ENCODE peak calls at places on chromosomes 5 and 9, in four cellular contexts. I, G, T and U are unnamed samples. For H3K9me3, the result is how much of the 10 kb centered on the place peaks cover.

GRCh38 chr5:67647772-67648171 is 451.2 kb upstream of the CD180 start:
- DNase-seq in I (no peak), G (no peak), T (no peak), U (no peak)

GRCh38 chr5:93078082-93079038 is 502.7 kb downstream of the NR2F1-AS1 start:
- DNase-seq in T (peak), G (peak), I (no peak), U (peak)

GRCh38 chr5:116847960-116848359 is 273.3 kb upstream of the SEMA6A start:
- DNase-seq in T (no peak), I (no peak), G (no peak), U (no peak)

GRCh38 chr5:119274767-119275130 is 81.1 kb upstream of the TNFAIP8 start:
- DNase-seq in T (peak), I (no peak), G (no peak), U (no peak)

GRCh38 chr5:112762113-112762810 is 24.6 kb downstream of the APC start:
- DNase-seq in G (no peak), I (no peak), T (peak), U (no peak)

GRCh38 chr9:106075568-106075967 is 381.2 kb downstream of the TMEM38B start:
- DNase-seq in T (no peak), G (no peak), I (no peak), U (no peak)

GRCh38 chr9:115202960-115203751 is 85.2 kb upstream of the TNC start:
- DNase-seq in G (peak), I (peak), T (peak), U (peak)

GRCh38 chr9:88651682-88652633 is 117.0 kb downstream of the NXNL2 start:
- DNase-seq in I (peak), T (peak), G (peak), U (peak)

GRCh38 chr9:22065431-22065830 is 56.3 kb upstream of the CDKN2B start:
- DNase-seq in I (no peak), G (no peak), T (no peak), U (no peak)

GRCh38 chr5:157544623-157544989 is 31.0 kb downstream of the ADAM19 start:
- DNase-seq in T (no peak), G (no peak), I (no peak), U (no peak)

GRCh38 chr9:1880038-1880565 is 135.0 kb upstream of the SMARCA2 start:
- DNase-seq in T (no peak), I (no peak), G (no peak), U (no peak)

GRCh38 chr9:35568196-35568595 is 36.9 kb upstream of the TESK1 start:
- DNase-seq in I (no peak), T (no peak), G (no peak), U (no peak)

GRCh38 chr9:13110766-13111400 is 168.6 kb downstream of the MPDZ start:
- DNase-seq in G (peak), T (no peak), I (peak), U (peak)

GRCh38 chr5:151005187-151005974 is 15.0 kb upstream of the GPX3 start:
- DNase-seq in I (peak), T (no peak), G (peak), U (no peak)

GRCh38 chr9:91403665-91404543 is 19.7 kb downstream of the NFIL3 start:
- DNase-seq in I (no peak), G (no peak), T (no peak), U (no peak)

GRCh38 chr5:164475339-164475977 is 970.0 kb downstream of the MAT2B start:
- DNase-seq in T (peak), I (no peak), G (no peak), U (no peak)

GRCh38 chr9:3879731-3880493 is 354.1 kb upstream of the RFX3 start:
- DNase-seq in I (no peak), G (peak), T (no peak), U (no peak)

GRCh38 chr9:114098021-114098659 is 952 bp downstream of the KIF12 start:
- DNase-seq in I (peak), G (no peak), T (no peak), U (no peak)

GRCh38 chr9:123396007-123396511 is 40.1 kb downstream of the CRB2 start:
- DNase-seq in I (no peak), G (no peak), T (no peak), U (no peak)

GRCh38 chr5:57735754-57736153 is 253.1 kb upstream of the ACTBL2 start:
- DNase-seq in G (no peak), T (peak), I (no peak), U (no peak)

GRCh38 chr9:128940946-128941755 is 6.3 kb downstream of the DOLK start:
- DNase-seq in G (no peak), I (peak), T (no peak), U (no peak)

GRCh38 chr5:179369530-179369884 is 24.2 kb upstream of the ADAMTS2 start:
- DNase-seq in G (no peak), I (no peak), T (no peak), U (no peak)

GRCh38 chr5:14191325-14191724 is 48.2 kb downstream of the TRIO start:
- DNase-seq in G (no peak), I (no peak), T (no peak), U (no peak)

GRCh38 chr5:14193496-14193895 is 50.4 kb downstream of the TRIO start:
- DNase-seq in I (no peak), G (no peak), T (no peak), U (no peak)

GRCh38 chr5:14197056-14197455 is 53.9 kb downstream of the TRIO start:
- DNase-seq in I (no peak), G (no peak), T (no peak), U (no peak)

GRCh38 chr5:14199902-14200301 is 56.8 kb downstream of the TRIO start:
- DNase-seq in G (peak), I (no peak), T (no peak), U (peak)

DNA sequence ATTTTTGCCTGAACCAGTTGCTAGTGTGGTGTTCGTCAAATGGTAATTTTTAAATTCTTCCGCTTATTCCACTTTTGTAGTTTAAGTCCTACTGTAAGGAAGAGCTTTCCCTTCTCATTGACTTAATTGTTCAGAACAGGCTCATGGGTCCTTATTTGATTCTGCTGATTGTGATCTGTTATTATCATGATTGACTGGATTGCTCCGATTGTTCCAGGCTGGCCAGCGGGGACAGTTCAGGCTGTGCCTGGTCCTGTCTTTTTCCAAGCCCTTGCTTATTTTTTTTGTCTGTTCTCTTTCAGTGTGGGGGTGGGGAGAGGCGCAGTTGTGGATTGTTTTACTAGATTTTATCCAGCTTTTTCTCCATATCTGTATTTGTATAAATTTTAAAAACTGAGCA is 52.4 kb downstream of the TRIO start:
- DNase-seq in T (no peak), G (no peak), I (no peak), U (no peak)
- H3K4me3 ChIP-seq in T (no peak), G (no peak), I (no peak), U (no peak)

GRCh38 chr5:141366016-141366896 is 2.3 kb downstream of the PCDHGA5 start:
- DNase-seq in I (no peak), T (no peak), G (no peak), U (no peak)
- H3K9me3 ChIP-seq in I (under half), T (half or more), G (under half), U (half or more)

DNA sequence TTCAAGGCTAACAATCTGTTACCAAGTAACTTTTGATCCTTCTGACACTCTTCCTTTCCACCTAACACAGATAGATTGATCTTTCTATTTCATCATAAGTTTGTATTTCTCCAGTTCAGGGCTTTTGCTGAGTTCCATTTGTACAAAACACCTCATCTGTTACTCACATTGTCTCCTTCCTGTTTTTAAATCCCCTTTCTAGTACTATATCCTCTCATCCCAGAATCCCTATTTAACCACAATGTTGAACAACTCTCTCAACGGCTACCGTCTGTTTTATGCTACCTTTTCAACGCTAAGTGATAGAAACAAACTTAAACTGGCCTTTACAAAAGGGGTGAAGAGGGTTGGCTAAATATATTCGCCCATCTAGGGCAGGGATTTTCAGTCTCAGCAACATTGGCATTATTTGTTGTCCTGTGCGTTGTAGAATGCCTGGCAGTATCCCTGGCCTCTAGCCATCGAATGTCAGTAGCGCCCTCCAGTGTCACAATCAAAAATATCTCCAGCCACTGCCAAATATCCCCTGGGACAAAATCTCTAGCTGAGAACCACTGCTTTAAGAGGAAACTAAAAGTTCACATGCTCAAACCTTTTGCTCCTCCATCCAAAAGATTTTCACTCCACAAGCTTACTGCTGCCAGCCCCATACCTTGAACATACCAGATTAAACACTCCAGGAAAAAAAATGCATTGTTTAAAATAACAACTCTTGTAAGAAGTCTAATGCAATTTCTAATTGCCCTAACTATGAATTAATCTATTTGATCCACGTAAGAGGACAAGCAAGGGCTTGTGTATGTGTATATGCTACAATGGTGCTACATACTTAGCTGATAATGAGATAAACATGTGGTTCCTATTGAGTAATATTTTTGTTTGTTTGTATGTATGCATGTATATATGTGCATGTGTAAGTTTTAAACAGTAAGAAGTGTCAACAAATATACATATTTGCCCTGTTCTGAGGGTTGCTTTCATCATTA is 344.0 kb downstream of the PTPRD start:
- DNase-seq in G (peak), T (peak), I (no peak), U (peak)
- H3K4me3 ChIP-seq in G (no peak), T (peak), I (no peak), U (no peak)

DNA sequence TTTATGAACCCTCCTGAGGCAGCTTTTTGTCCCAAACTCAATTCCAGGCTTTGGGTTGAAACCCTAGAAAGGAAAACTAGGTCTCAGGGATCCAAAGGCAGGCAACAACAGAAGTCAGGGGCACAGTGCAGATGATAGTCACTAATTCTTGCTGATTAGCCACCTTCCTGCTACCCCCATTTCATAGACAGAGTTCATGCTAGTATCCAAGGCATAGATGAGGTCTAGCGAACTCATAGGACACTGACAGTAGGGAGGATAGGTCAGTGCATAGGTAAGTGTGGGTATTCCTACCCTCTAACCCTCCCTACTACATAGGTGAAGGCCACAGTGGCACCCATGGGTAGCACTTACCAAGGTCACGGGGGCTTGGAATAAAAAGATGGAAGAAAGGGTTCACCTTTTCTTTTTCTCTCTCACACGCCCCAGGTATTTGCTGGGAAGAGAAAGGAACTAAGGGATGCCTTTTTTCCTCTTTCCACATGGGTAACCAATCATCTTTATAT is 86.2 kb downstream of the SLC25A46 start:
- DNase-seq in I (no peak), T (no peak), G (no peak), U (no peak)
- H3K9me3 ChIP-seq in I (under half), T (under half), G (under half), U (under half)

GRCh38 chr5:137858223-137858916 is 9.3 kb upstream of the MYOT start:
- DNase-seq in I (no peak), G (no peak), T (peak), U (no peak)
- H3K4me3 ChIP-seq in I (peak), G (no peak), T (no peak), U (peak)

GRCh38 chr9:126360073-126360472 is 33.4 kb downstream of the MVB12B start:
- DNase-seq in G (no peak), I (no peak), T (no peak), U (no peak)
- H3K9me3 ChIP-seq in G (under half), I (under half), T (under half), U (under half)

GRCh38 chr9:97930972-97931371 is 7.0 kb downstream of the HEMGN start:
- DNase-seq in T (no peak), G (no peak), I (no peak), U (no peak)

GRCh38 chr9:97935291-97935690 is 2.7 kb downstream of the HEMGN start:
- DNase-seq in I (no peak), G (no peak), T (no peak), U (no peak)

GRCh38 chr9:97938081-97938644 is at the start of gene HEMGN:
- DNase-seq in I (no peak), G (no peak), T (no peak), U (no peak)

GRCh38 chr9:97933573-97933972 is 4.4 kb downstream of the HEMGN start:
- DNase-seq in T (no peak), I (no peak), G (no peak), U (no peak)

DNA sequence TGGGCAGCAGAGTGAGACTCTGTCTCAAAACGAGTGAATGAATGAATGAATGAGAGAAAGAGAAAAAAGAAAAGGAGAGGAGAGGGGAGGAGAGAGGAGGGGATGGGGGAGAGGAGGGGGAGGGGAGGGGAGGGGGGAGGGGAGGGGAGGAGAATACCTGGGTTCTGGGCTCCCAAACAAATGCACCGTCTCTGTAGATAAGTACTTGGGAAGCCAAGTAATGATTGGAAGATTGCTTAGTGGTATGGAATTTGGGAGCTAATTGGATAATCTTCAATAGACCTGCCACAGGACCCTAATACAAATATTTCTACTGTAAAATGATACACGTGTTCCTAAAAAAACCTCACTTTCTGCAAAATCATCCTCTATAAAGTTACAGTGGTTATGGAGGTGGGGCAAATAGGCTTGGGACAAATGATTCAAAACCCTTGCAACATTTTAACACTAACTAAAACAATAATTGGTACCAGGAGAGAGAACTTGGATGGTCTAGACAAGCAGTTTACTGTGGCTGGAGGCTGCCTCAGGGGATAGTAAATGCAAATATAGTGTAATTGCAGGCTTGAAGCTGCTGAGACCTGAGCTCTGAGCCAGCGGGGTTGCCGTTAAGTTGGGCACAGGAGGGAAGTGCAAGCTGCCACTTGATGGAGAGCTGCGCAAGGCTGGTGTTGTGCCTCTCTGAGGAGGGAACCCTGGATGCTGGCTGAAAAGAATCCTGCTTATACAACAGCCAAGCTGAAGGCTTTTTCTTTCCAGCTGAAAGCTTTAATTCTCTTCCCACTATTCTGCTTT is 3.5 kb downstream of the HEMGN start:
- DNase-seq in I (no peak), G (no peak), T (no peak), U (no peak)
- H3K4me3 ChIP-seq in I (no peak), G (no peak), T (no peak), U (no peak)

DNA sequence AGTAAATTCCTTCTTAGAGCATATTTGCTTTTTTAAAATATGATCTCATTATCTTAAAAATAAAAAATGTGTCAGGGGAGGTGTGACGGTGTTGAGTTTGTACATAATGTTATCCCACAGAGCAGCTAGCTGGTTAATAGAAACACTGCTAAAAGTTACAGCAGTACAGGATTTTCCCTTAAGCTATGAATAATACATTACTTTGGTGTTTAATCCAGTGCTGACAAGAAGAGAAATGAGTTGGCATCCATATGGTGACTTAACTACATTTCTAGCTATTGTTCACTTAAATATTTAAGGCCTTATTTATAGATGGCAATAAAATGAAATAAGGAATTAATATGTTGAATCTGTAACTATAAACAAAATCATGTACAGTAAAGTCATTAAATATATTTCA is 883.0 kb downstream of the CDH18 start:
- DNase-seq in G (no peak), I (no peak), T (no peak), U (no peak)
- H3K9me3 ChIP-seq in G (under half), I (under half), T (under half), U (under half)

GRCh38 chr9:137407590-137408300 is 15.2 kb downstream of the EXD3 start:
- DNase-seq in T (no peak), G (peak), I (peak), U (peak)
- H3K4me3 ChIP-seq in T (no peak), G (no peak), I (peak), U (peak)